ENCODE peak calls at places on chromosomes 6 and 20, in four cellular contexts. One of them, this sample, is unnamed.

GRCh38 chr6:113184291-113184690 is 672.9 kb upstream of the MARCKS start:
- DNase-seq in psoas muscle: no peak
- DNase-seq in CD8-positive, alpha-beta T cell: no peak
- DNase-seq in A549: peak
- DNase-seq in this sample: no peak

GRCh38 chr6:6915219-6915618 is 192.5 kb upstream of the RREB1 start:
- DNase-seq in psoas muscle: no peak
- DNase-seq in CD8-positive, alpha-beta T cell: no peak
- DNase-seq in A549: peak
- DNase-seq in this sample: no peak

GRCh38 chr6:138007014-138007472 is 100.2 kb downstream of the PERP start:
- DNase-seq in psoas muscle: no peak
- DNase-seq in CD8-positive, alpha-beta T cell: no peak
- DNase-seq in A549: peak
- DNase-seq in this sample: no peak

GRCh38 chr6:170096803-170097504 is 193.9 kb downstream of the DLL1 start:
- DNase-seq in psoas muscle: no peak
- DNase-seq in CD8-positive, alpha-beta T cell: no peak
- DNase-seq in A549: no peak
- DNase-seq in this sample: no peak

GRCh38 chr6:52016918-52017748 is 70.3 kb downstream of the PKHD1 start:
- DNase-seq in psoas muscle: no peak
- DNase-seq in CD8-positive, alpha-beta T cell: no peak
- DNase-seq in A549: no peak
- DNase-seq in this sample: no peak

GRCh38 chr20:58998656-58999055 is 8.4 kb downstream of the CTSZ start:
- DNase-seq in psoas muscle: no peak
- DNase-seq in CD8-positive, alpha-beta T cell: no peak
- DNase-seq in A549: no peak
- DNase-seq in this sample: no peak

GRCh38 chr6:43723737-43724295 is 36.2 kb upstream of the MRPS18A start:
- DNase-seq in psoas muscle: no peak
- DNase-seq in CD8-positive, alpha-beta T cell: peak
- DNase-seq in A549: peak
- DNase-seq in this sample: no peak

GRCh38 chr20:57250607-57251343 is 15.7 kb downstream of the BMP7 start:
- DNase-seq in psoas muscle: no peak
- DNase-seq in CD8-positive, alpha-beta T cell: no peak
- DNase-seq in A549: no peak
- DNase-seq in this sample: no peak

GRCh38 chr6:157559201-157559756 is 178.3 kb downstream of the ZDHHC14 start:
- DNase-seq in psoas muscle: no peak
- DNase-seq in CD8-positive, alpha-beta T cell: no peak
- DNase-seq in A549: no peak
- DNase-seq in this sample: no peak

GRCh38 chr6:27478141-27478705 is 5.3 kb upstream of the ZNF184 start:
- DNase-seq in psoas muscle: no peak
- DNase-seq in CD8-positive, alpha-beta T cell: no peak
- DNase-seq in A549: no peak
- DNase-seq in this sample: peak

GRCh38 chr6:134267917-134268361 is 50.0 kb downstream of the SGK1 start:
- DNase-seq in psoas muscle: no peak
- DNase-seq in CD8-positive, alpha-beta T cell: no peak
- DNase-seq in A549: no peak
- DNase-seq in this sample: peak

GRCh38 chr6:120473804-120474203 is 860.5 kb downstream of the TBC1D32 start:
- DNase-seq in psoas muscle: no peak
- DNase-seq in CD8-positive, alpha-beta T cell: no peak
- DNase-seq in A549: no peak
- DNase-seq in this sample: no peak

GRCh38 chr6:85464722-85465150 is 14.9 kb downstream of the NT5E start:
- DNase-seq in psoas muscle: no peak
- DNase-seq in CD8-positive, alpha-beta T cell: no peak
- DNase-seq in A549: peak
- DNase-seq in this sample: no peak

GRCh38 chr20:37574199-37574890 is 46.7 kb upstream of the BLCAP start:
- DNase-seq in psoas muscle: no peak
- DNase-seq in CD8-positive, alpha-beta T cell: no peak
- DNase-seq in A549: no peak
- DNase-seq in this sample: no peak

GRCh38 chr6:124964764-124965105 is 2.5 kb downstream of the RNF217 start:
- DNase-seq in psoas muscle: no peak
- DNase-seq in CD8-positive, alpha-beta T cell: no peak
- DNase-seq in A549: no peak
- DNase-seq in this sample: no peak

GRCh38 chr6:90955246-90955645 is 368.4 kb upstream of the MAP3K7 start:
- DNase-seq in psoas muscle: no peak
- DNase-seq in CD8-positive, alpha-beta T cell: no peak
- DNase-seq in A549: no peak
- DNase-seq in this sample: no peak

GRCh38 chr6:10414766-10415592 is at the start of gene TFAP2A:
- DNase-seq in psoas muscle: no peak
- DNase-seq in CD8-positive, alpha-beta T cell: no peak
- DNase-seq in A549: peak
- DNase-seq in this sample: no peak

GRCh38 chr6:126020305-126021050 is 34.1 kb downstream of the TRMT11 start:
- DNase-seq in psoas muscle: no peak
- DNase-seq in CD8-positive, alpha-beta T cell: no peak
- DNase-seq in A549: no peak
- DNase-seq in this sample: no peak

GRCh38 chr6:85111481-85112001 is 338.3 kb upstream of the NT5E start:
- DNase-seq in psoas muscle: no peak
- DNase-seq in CD8-positive, alpha-beta T cell: no peak
- DNase-seq in A549: no peak
- DNase-seq in this sample: no peak

GRCh38 chr6:10763006-10763405 is 15.4 kb downstream of the TMEM14B start:
- DNase-seq in psoas muscle: peak
- DNase-seq in CD8-positive, alpha-beta T cell: no peak
- DNase-seq in A549: no peak
- DNase-seq in this sample: no peak

GRCh38 chr6:89146748-89147715 is 1.2 kb downstream of the PM20D2 start:
- DNase-seq in psoas muscle: no peak
- DNase-seq in CD8-positive, alpha-beta T cell: no peak
- DNase-seq in A549: peak
- DNase-seq in this sample: no peak

GRCh38 chr6:25991785-25992412 is 29.3 kb downstream of the TRIM38 start:
- DNase-seq in psoas muscle: peak
- DNase-seq in CD8-positive, alpha-beta T cell: no peak
- DNase-seq in A549: peak
- DNase-seq in this sample: peak

GRCh38 chr6:33566182-33567084 is 13.6 kb downstream of the BAK1 start:
- DNase-seq in psoas muscle: no peak
- DNase-seq in CD8-positive, alpha-beta T cell: no peak
- DNase-seq in A549: no peak
- DNase-seq in this sample: no peak

GRCh38 chr20:43992885-43993284 is 78.2 kb downstream of the TOX2 start:
- DNase-seq in psoas muscle: no peak
- DNase-seq in CD8-positive, alpha-beta T cell: no peak
- DNase-seq in A549: no peak
- DNase-seq in this sample: no peak

GRCh38 chr6:107355659-107356058 is 103.7 kb downstream of the PDSS2 start:
- DNase-seq in psoas muscle: no peak
- DNase-seq in CD8-positive, alpha-beta T cell: no peak
- DNase-seq in A549: no peak
- DNase-seq in this sample: no peak

GRCh38 chr20:19252670-19253120 is 40.3 kb downstream of the SLC24A3 start:
- DNase-seq in psoas muscle: no peak
- DNase-seq in CD8-positive, alpha-beta T cell: no peak
- DNase-seq in A549: no peak
- DNase-seq in this sample: no peak

GRCh38 chr20:36310215-36310981 is 4.3 kb downstream of the DLGAP4 start:
- DNase-seq in psoas muscle: no peak
- DNase-seq in CD8-positive, alpha-beta T cell: no peak
- DNase-seq in A549: no peak
- DNase-seq in this sample: no peak

GRCh38 chr6:12245763-12246720 is 44.1 kb upstream of the EDN1 start:
- DNase-seq in psoas muscle: no peak
- DNase-seq in CD8-positive, alpha-beta T cell: no peak
- DNase-seq in A549: peak
- DNase-seq in this sample: no peak

GRCh38 chr20:53914091-53914860 is 156.1 kb downstream of the BCAS1 start:
- DNase-seq in psoas muscle: no peak
- DNase-seq in CD8-positive, alpha-beta T cell: no peak
- DNase-seq in A549: no peak
- DNase-seq in this sample: peak

GRCh38 chr6:35804996-35805736 is at the start of gene LHFPL5:
- DNase-seq in psoas muscle: peak
- DNase-seq in CD8-positive, alpha-beta T cell: peak
- DNase-seq in A549: no peak
- DNase-seq in this sample: no peak

GRCh38 chr6:11398451-11399326 is 138.9 kb upstream of the TMEM170B start:
- DNase-seq in psoas muscle: no peak
- DNase-seq in CD8-positive, alpha-beta T cell: no peak
- DNase-seq in A549: peak
- DNase-seq in this sample: no peak

GRCh38 chr6:1766663-1767062 is 156.9 kb downstream of the FOXC1 start:
- DNase-seq in psoas muscle: no peak
- DNase-seq in CD8-positive, alpha-beta T cell: no peak
- DNase-seq in A549: no peak
- DNase-seq in this sample: no peak

GRCh38 chr6:161407581-161407980 is 133.7 kb upstream of the AGPAT4 start:
- DNase-seq in psoas muscle: no peak
- DNase-seq in CD8-positive, alpha-beta T cell: no peak
- DNase-seq in A549: peak
- DNase-seq in this sample: no peak

GRCh38 chr6:5671604-5672559 is 334.8 kb downstream of the NRN1 start:
- DNase-seq in psoas muscle: peak
- DNase-seq in CD8-positive, alpha-beta T cell: no peak
- DNase-seq in A549: peak
- DNase-seq in this sample: no peak

GRCh38 chr6:168340819-168341218 is 21.2 kb upstream of the DACT2 start:
- DNase-seq in psoas muscle: no peak
- DNase-seq in CD8-positive, alpha-beta T cell: no peak
- DNase-seq in A549: no peak
- DNase-seq in this sample: no peak

GRCh38 chr6:3900744-3901351 is 51.7 kb downstream of the FAM50B start:
- DNase-seq in psoas muscle: no peak
- DNase-seq in CD8-positive, alpha-beta T cell: no peak
- DNase-seq in A549: no peak
- DNase-seq in this sample: no peak
- H3K27ac ChIP-seq in psoas muscle: no peak
- H3K27ac ChIP-seq in CD8-positive, alpha-beta T cell: no peak
- H3K27ac ChIP-seq in A549: no peak
- H3K27ac ChIP-seq in this sample: no peak

GRCh38 chr20:21394120-21394519 is 3.2 kb downstream of the NKX2-4 start:
- DNase-seq in psoas muscle: no peak
- DNase-seq in CD8-positive, alpha-beta T cell: no peak
- DNase-seq in A549: no peak
- DNase-seq in this sample: no peak
- H3K27ac ChIP-seq in psoas muscle: no peak
- H3K27ac ChIP-seq in CD8-positive, alpha-beta T cell: no peak
- H3K27ac ChIP-seq in A549: no peak
- H3K27ac ChIP-seq in this sample: no peak

DNA sequence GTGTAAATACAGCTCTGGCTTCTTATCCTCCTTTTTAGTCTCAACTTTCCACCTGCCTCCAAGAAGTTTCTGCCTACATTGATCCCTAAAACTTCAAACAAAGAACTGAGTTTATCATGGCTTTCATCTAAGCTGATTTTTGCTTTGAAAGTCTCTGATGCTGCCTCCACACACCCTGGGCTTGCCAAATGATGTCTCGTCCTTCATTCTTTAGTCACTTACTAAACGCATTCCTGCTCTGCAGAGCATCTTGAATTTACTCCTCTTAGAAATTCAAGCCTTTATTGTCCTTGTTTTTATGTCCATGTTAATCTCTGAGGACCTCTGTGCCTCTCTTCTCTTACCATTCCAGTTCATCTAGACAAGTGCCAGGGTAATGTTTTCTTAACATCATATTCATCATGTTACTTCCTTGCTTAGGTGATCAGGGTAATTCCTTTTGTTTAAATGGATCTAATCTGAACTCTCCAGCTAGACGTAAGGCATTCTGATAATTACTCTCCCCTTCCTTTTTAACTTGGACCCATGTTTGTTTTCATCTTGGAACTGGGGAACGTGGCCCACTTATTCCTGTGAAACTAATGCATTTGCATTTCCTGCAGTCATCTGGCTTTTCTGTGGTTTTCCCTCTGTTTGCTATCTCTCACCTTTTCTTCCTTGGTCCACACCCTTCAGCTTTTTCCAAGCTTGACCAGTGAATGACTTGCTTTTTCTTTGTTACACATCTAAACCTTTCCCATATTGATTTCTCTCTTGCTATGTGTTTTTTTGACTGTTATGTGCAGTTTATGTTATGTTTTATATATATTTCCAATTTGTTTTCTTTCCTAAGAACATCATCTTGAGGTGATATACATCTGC is 33.1 kb downstream of the SLX4IP start:
- DNase-seq in psoas muscle: no peak
- DNase-seq in CD8-positive, alpha-beta T cell: no peak
- DNase-seq in A549: no peak
- DNase-seq in this sample: no peak
- H3K27ac ChIP-seq in psoas muscle: no peak
- H3K27ac ChIP-seq in CD8-positive, alpha-beta T cell: no peak
- H3K27ac ChIP-seq in A549: peak
- H3K27ac ChIP-seq in this sample: no peak

GRCh38 chr20:51961964-51962761 is 159.8 kb upstream of the SALL4 start:
- DNase-seq in psoas muscle: no peak
- DNase-seq in CD8-positive, alpha-beta T cell: no peak
- DNase-seq in A549: no peak
- DNase-seq in this sample: no peak
- H3K27ac ChIP-seq in psoas muscle: no peak
- H3K27ac ChIP-seq in CD8-positive, alpha-beta T cell: no peak
- H3K27ac ChIP-seq in A549: no peak
- H3K27ac ChIP-seq in this sample: no peak

GRCh38 chr6:42095776-42096541 is 45.6 kb downstream of the TAF8 start:
- DNase-seq in psoas muscle: no peak
- DNase-seq in CD8-positive, alpha-beta T cell: no peak
- DNase-seq in A549: peak
- DNase-seq in this sample: no peak

GRCh38 chr6:42101186-42101657 is 41.2 kb downstream of the C6orf132 start:
- DNase-seq in psoas muscle: no peak
- DNase-seq in CD8-positive, alpha-beta T cell: no peak
- DNase-seq in A549: no peak
- DNase-seq in this sample: no peak

GRCh38 chr6:42103218-42103617 is 39.2 kb downstream of the C6orf132 start:
- DNase-seq in psoas muscle: no peak
- DNase-seq in CD8-positive, alpha-beta T cell: no peak
- DNase-seq in A549: no peak
- DNase-seq in this sample: no peak

GRCh38 chr6:42100029-42100901 is 42.2 kb downstream of the C6orf132 start:
- DNase-seq in psoas muscle: no peak
- DNase-seq in CD8-positive, alpha-beta T cell: no peak
- DNase-seq in A549: peak
- DNase-seq in this sample: no peak

GRCh38 chr6:42099340-42100028 is 42.9 kb downstream of the C6orf132 start:
- DNase-seq in psoas muscle: no peak
- DNase-seq in CD8-positive, alpha-beta T cell: no peak
- DNase-seq in A549: no peak
- DNase-seq in this sample: no peak
- H3K27ac ChIP-seq in psoas muscle: no peak
- H3K27ac ChIP-seq in CD8-positive, alpha-beta T cell: no peak
- H3K27ac ChIP-seq in A549: peak
- H3K27ac ChIP-seq in this sample: no peak

This sample was measured in substantia nigra.